ENCODE peak calls at places on chromosomes 11 and 22, in seven cellular contexts. J, V, U, S, M, Y and W are unnamed samples.

GRCh38 chr11:127037001-127037400 is 36.4 kb upstream of the KIRREL3 start:
- DNase-seq in J (no peak), V (no peak), U (no peak), S (no peak), M (no peak), Y (no peak), W (no peak)

GRCh38 chr11:44305643-44306468 is 4.1 kb downstream of the ALX4 start:
- DNase-seq in J (no peak), V (no peak), U (no peak), S (peak), M (no peak), Y (no peak), W (no peak)

GRCh38 chr11:8794677-8795103 is 112.1 kb downstream of the RPL27A start:
- DNase-seq in J (peak), V (no peak), U (peak), S (no peak), M (no peak), Y (no peak), W (no peak)

GRCh38 chr11:15145151-15145550 is 30.4 kb downstream of the INSC start:
- DNase-seq in J (no peak), V (no peak), U (no peak), S (no peak), M (no peak), Y (no peak), W (no peak)

GRCh38 chr11:35746356-35747153 is 84.0 kb downstream of the TRIM44 start:
- DNase-seq in J (no peak), V (peak), U (no peak), S (no peak), M (no peak), Y (no peak), W (no peak)

GRCh38 chr11:94791216-94791889 is 23.2 kb downstream of the AMOTL1 start:
- DNase-seq in J (no peak), V (peak), U (peak), S (no peak), M (no peak), Y (no peak), W (no peak)

GRCh38 chr11:35526370-35526792 is 965 bp upstream of the PAMR1 start:
- DNase-seq in J (no peak), V (no peak), U (peak), S (peak), M (no peak), Y (no peak), W (no peak)

GRCh38 chr11:31847761-31848160 is 36.6 kb upstream of the PAX6 start:
- DNase-seq in J (no peak), V (no peak), U (no peak), S (no peak), M (no peak), Y (no peak), W (no peak)

GRCh38 chr11:18727499-18728236 is 1.7 kb upstream of the IGSF22 start:
- DNase-seq in J (peak), V (peak), U (peak), S (peak), M (peak), Y (no peak), W (no peak)

GRCh38 chr11:12556788-12557384 is 117.3 kb upstream of the TEAD1 start:
- DNase-seq in J (peak), V (peak), U (no peak), S (peak), M (no peak), Y (peak), W (peak)

GRCh38 chr22:39932918-39933649 is 27.1 kb upstream of the TMA7B start:
- DNase-seq in J (peak), V (peak), U (peak), S (peak), M (peak), Y (no peak), W (no peak)

GRCh38 chr22:49768511-49768910 is 59.2 kb downstream of the BRD1 start:
- DNase-seq in J (no peak), V (no peak), U (no peak), S (no peak), M (no peak), Y (no peak), W (peak)

GRCh38 chr11:67648140-67648795 is 2.3 kb downstream of the ACY3 start:
- DNase-seq in J (no peak), V (peak), U (peak), S (peak), M (peak), Y (no peak), W (no peak)

GRCh38 chr11:67645521-67646457 is 4.7 kb downstream of the ACY3 start:
- DNase-seq in J (no peak), V (no peak), U (no peak), S (no peak), M (no peak), Y (no peak), W (no peak)

GRCh38 chr11:67644472-67645418 is 5.2 kb upstream of the TBX10 start:
- DNase-seq in J (no peak), V (no peak), U (no peak), S (no peak), M (no peak), Y (no peak), W (peak)

GRCh38 chr11:67647471-67647870 is 3.1 kb downstream of the ACY3 start:
- DNase-seq in J (no peak), V (no peak), U (no peak), S (no peak), M (no peak), Y (no peak), W (no peak)

DNA sequence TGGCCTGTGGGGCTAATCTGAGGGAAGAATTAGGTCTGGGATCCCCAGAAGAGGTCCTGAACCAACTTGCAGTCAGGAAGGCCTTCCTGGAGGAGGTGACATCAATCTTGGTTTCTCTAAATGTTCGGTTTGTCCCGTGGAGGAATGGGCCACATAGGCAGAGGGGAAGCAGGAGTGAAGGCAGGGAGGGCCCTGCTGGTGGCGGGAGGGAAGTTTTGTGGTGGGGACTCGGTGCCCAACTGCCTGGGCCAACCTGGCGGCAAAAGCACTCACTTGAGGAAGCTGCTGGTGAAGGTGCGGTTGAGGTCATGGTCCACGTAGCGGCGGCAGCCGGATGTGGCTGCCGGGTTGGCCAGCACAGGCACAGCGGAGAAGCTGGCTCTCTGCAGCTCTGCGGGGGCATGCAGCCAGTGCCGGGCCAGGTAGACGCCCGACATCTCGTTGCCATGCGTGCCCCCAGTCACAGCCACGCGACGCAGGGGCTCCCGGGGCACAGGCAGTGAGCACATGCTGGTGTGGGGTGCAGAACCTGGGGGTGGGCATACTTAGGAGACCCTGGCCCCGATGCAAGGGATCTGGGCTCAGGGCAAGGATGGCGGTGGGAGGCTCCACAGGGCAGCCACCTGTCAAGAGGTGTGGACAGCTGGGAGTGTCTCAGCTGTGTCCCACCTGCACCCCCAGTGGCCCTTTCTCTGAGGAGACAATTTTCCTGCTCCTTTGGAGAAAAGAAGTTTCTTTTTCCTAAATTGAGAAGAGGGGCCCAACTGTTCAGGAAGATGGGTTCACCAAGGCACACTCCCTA is 3.8 kb downstream of the ACY3 start:
- DNase-seq in J (no peak), V (no peak), U (no peak), S (no peak), M (peak), Y (no peak), W (peak)
- H3K4me3 ChIP-seq in J (no peak), V (no peak), U (no peak), S (no peak), M (no peak), Y (no peak), W (no peak)

GRCh38 chr11:76665172-76665571 is 5.4 kb downstream of the LRRC32 start:
- DNase-seq in J (no peak), V (no peak), U (no peak), S (no peak), M (no peak), Y (no peak), W (peak)
- H3K9ac ChIP-seq in J (no peak), V (no peak), U (peak), S (no peak), M (no peak), Y (no peak), W (no peak)

GRCh38 chr22:38080847-38081635 is 2.9 kb downstream of the SLC16A8 start:
- DNase-seq in J (peak), V (peak), U (no peak), S (peak), M (no peak), Y (no peak), W (peak)

GRCh38 chr22:38079804-38080203 is 4.2 kb downstream of the SLC16A8 start:
- DNase-seq in J (no peak), V (no peak), U (no peak), S (no peak), M (no peak), Y (no peak), W (peak)

GRCh38 chr22:38081636-38081940 is 2.4 kb downstream of the SLC16A8 start:
- DNase-seq in J (no peak), V (no peak), U (no peak), S (no peak), M (no peak), Y (no peak), W (no peak)

GRCh38 chr22:38081941-38082828 is 1.8 kb downstream of the SLC16A8 start:
- DNase-seq in J (no peak), V (no peak), U (no peak), S (no peak), M (no peak), Y (no peak), W (peak)

GRCh38 chr22:38080468-38080846 is 3.5 kb downstream of the SLC16A8 start:
- DNase-seq in J (no peak), V (no peak), U (no peak), S (no peak), M (no peak), Y (no peak), W (no peak)
- H3K4me3 ChIP-seq in J (no peak), V (peak), U (no peak), S (no peak), M (no peak), Y (no peak), W (no peak)

GRCh38 chr22:31530816-31531180 is 34.5 kb downstream of the SFI1 start:
- DNase-seq in J (peak), V (peak), U (no peak), S (no peak), M (no peak), Y (no peak), W (no peak)
- H3K9ac ChIP-seq in J (no peak), V (no peak), U (no peak), S (no peak), M (no peak), Y (no peak), W (no peak)

GRCh38 chr11:73274722-73275380 is 2.7 kb downstream of the P2RY6 start:
- DNase-seq in J (no peak), V (no peak), U (no peak), S (no peak), M (no peak), Y (no peak), W (no peak)

GRCh38 chr11:73271936-73272679 is at the start of gene P2RY6:
- DNase-seq in J (peak), V (peak), U (no peak), S (no peak), M (no peak), Y (no peak), W (no peak)

GRCh38 chr11:73273246-73273890 is 1.2 kb downstream of the P2RY6 start:
- DNase-seq in J (no peak), V (no peak), U (no peak), S (no peak), M (no peak), Y (no peak), W (no peak)

GRCh38 chr11:73270855-73271477 is 1.2 kb upstream of the P2RY6 start:
- DNase-seq in J (no peak), V (no peak), U (no peak), S (no peak), M (no peak), Y (no peak), W (no peak)

GRCh38 chr11:73272680-73273038 is 521 bp downstream of the P2RY6 start:
- DNase-seq in J (no peak), V (no peak), U (no peak), S (no peak), M (no peak), Y (no peak), W (no peak)
- H3K4me3 ChIP-seq in J (peak), V (no peak), U (no peak), S (no peak), M (no peak), Y (no peak), W (no peak)

DNA sequence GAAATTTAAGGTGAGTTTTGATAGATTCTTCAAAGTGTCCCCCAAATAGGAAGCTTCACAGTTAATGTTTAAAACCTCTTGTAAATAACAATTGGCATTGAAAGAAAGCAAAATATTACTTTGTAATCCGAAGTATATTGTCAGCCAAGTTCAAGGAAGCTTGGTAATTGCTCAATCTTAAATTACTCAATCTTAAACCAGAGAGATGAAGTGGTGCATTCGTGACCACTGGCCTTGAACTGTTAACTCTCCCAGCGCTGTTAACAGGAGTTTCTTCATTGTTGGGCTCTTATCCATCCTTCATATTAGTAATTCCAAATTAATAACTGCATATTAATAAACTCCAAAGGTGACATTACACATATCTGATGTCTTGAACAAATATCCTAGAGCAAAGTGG is 20.6 kb upstream of the FDX1 start:
- DNase-seq in J (no peak), V (peak), U (no peak), S (no peak), M (no peak), Y (no peak), W (no peak)
- H3K9ac ChIP-seq in J (no peak), V (no peak), U (no peak), S (no peak), M (no peak), Y (no peak), W (no peak)

DNA sequence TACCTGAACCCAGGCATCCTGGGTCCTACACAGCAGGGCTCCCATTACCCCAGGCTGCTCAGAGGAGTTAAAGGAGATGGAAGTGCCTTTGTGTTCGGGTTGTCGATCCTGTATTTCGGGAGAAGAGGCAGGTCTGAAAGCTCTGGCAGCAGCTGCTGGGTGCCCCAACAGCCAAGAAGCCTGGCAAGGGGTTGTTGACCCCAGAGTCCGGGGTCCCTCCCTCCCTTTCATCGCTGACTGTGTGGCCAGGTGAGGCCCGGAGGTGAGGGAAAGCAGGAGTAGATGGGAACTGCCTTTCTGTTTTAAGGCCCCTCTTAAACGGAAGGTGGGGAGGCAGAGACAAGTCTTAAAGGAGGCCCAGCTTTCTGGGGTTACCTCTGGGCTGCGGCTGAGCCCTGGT is 106.0 kb upstream of the SYT13 start:
- DNase-seq in J (no peak), V (no peak), U (no peak), S (no peak), M (no peak), Y (no peak), W (no peak)
- H3K4me3 ChIP-seq in J (no peak), V (no peak), U (no peak), S (no peak), M (no peak), Y (peak), W (no peak)